ENCODE peak calls at places on chromosomes 16 and 17, in ten cellular contexts. One of them, this sample, is unnamed.

GRCh38 chr16:1007284-1007850 is 25.8 kb downstream of the SOX8 start:
- DNase-seq in psoas muscle: no peak
- DNase-seq in IMR-90: no peak
- DNase-seq in NT2/D1: no peak
- DNase-seq in adrenal gland: no peak
- DNase-seq in left ventricle myocardium inferior: no peak
- DNase-seq in cardiac muscle cell: no peak
- DNase-seq in right lobe of liver: no peak
- DNase-seq in PC-9: peak; percentile 90
- DNase-seq in lung: no peak
- DNase-seq in this sample: no peak

GRCh38 chr16:71648921-71649320 is 22.9 kb downstream of the MARVELD3 start:
- DNase-seq in psoas muscle: no peak
- DNase-seq in left ventricle myocardium inferior: no peak
- DNase-seq in lung: no peak
- DNase-seq in PC-9: no peak
- DNase-seq in adrenal gland: no peak
- DNase-seq in IMR-90: no peak
- DNase-seq in right lobe of liver: no peak
- DNase-seq in cardiac muscle cell: no peak
- DNase-seq in NT2/D1: no peak
- DNase-seq in this sample: no peak

GRCh38 chr17:80964859-80965580 is 26.6 kb upstream of the CHMP6 start:
- DNase-seq in IMR-90: no peak
- DNase-seq in right lobe of liver: no peak
- DNase-seq in psoas muscle: no peak
- DNase-seq in cardiac muscle cell: no peak
- DNase-seq in PC-9: no peak
- DNase-seq in lung: no peak
- DNase-seq in left ventricle myocardium inferior: no peak
- DNase-seq in NT2/D1: no peak
- DNase-seq in adrenal gland: no peak
- DNase-seq in this sample: no peak

GRCh38 chr17:42182927-42183734 is 2.1 kb downstream of the HCRT start:
- DNase-seq in NT2/D1: no peak
- DNase-seq in psoas muscle: no peak
- DNase-seq in PC-9: no peak
- DNase-seq in cardiac muscle cell: no peak
- DNase-seq in left ventricle myocardium inferior: no peak
- DNase-seq in right lobe of liver: no peak
- DNase-seq in lung: no peak
- DNase-seq in IMR-90: peak; percentile 60
- DNase-seq in adrenal gland: no peak
- DNase-seq in this sample: no peak

GRCh38 chr16:7431723-7432122 is 99.1 kb downstream of the RBFOX1 start:
- DNase-seq in adrenal gland: no peak
- DNase-seq in psoas muscle: no peak
- DNase-seq in NT2/D1: no peak
- DNase-seq in lung: no peak
- DNase-seq in right lobe of liver: no peak
- DNase-seq in IMR-90: no peak
- DNase-seq in left ventricle myocardium inferior: no peak
- DNase-seq in PC-9: no peak
- DNase-seq in cardiac muscle cell: no peak
- DNase-seq in this sample: no peak

GRCh38 chr17:35088647-35088910 is 25.1 kb upstream of the RFFL start:
- DNase-seq in IMR-90: no peak
- DNase-seq in lung: no peak
- DNase-seq in right lobe of liver: no peak
- DNase-seq in left ventricle myocardium inferior: no peak
- DNase-seq in adrenal gland: no peak
- DNase-seq in NT2/D1: no peak
- DNase-seq in psoas muscle: no peak
- DNase-seq in cardiac muscle cell: no peak
- DNase-seq in PC-9: no peak
- DNase-seq in this sample: no peak

GRCh38 chr17:19644493-19645210 is 3.9 kb upstream of the ALDH3A2 start:
- DNase-seq in left ventricle myocardium inferior: no peak
- DNase-seq in psoas muscle: no peak
- DNase-seq in IMR-90: no peak
- DNase-seq in adrenal gland: no peak
- DNase-seq in cardiac muscle cell: no peak
- DNase-seq in right lobe of liver: no peak
- DNase-seq in PC-9: no peak
- DNase-seq in NT2/D1: no peak
- DNase-seq in lung: no peak
- DNase-seq in this sample: no peak

GRCh38 chr16:64162613-64163375 is 959.1 kb downstream of the CDH11 start:
- DNase-seq in lung: no peak
- DNase-seq in psoas muscle: no peak
- DNase-seq in adrenal gland: no peak
- DNase-seq in IMR-90: no peak
- DNase-seq in right lobe of liver: no peak
- DNase-seq in NT2/D1: no peak
- DNase-seq in left ventricle myocardium inferior: no peak
- DNase-seq in cardiac muscle cell: no peak
- DNase-seq in PC-9: no peak
- DNase-seq in this sample: no peak

GRCh38 chr16:2516391-2517240 is 2.9 kb downstream of the ATP6V0C start:
- DNase-seq in NT2/D1: no peak
- DNase-seq in right lobe of liver: no peak
- DNase-seq in left ventricle myocardium inferior: no peak
- DNase-seq in adrenal gland: no peak
- DNase-seq in lung: peak; percentile 49
- DNase-seq in psoas muscle: peak; percentile 50
- DNase-seq in cardiac muscle cell: no peak
- DNase-seq in PC-9: no peak
- DNase-seq in IMR-90: peak; percentile 10
- DNase-seq in this sample: no peak

GRCh38 chr16:65961491-65962143 is 404.9 kb upstream of the CDH5 start:
- DNase-seq in NT2/D1: no peak
- DNase-seq in adrenal gland: no peak
- DNase-seq in right lobe of liver: no peak
- DNase-seq in lung: no peak
- DNase-seq in psoas muscle: no peak
- DNase-seq in IMR-90: peak; percentile 7
- DNase-seq in PC-9: no peak
- DNase-seq in left ventricle myocardium inferior: no peak
- DNase-seq in cardiac muscle cell: no peak
- DNase-seq in this sample: no peak

GRCh38 chr17:64055183-64056142 is 35.0 kb upstream of the ICAM2 start:
- DNase-seq in lung: no peak
- DNase-seq in adrenal gland: no peak
- DNase-seq in IMR-90: no peak
- DNase-seq in NT2/D1: no peak
- DNase-seq in psoas muscle: no peak
- DNase-seq in PC-9: no peak
- DNase-seq in cardiac muscle cell: no peak
- DNase-seq in right lobe of liver: no peak
- DNase-seq in left ventricle myocardium inferior: no peak
- DNase-seq in this sample: no peak

GRCh38 chr17:64048805-64049204 is 28.4 kb upstream of the ICAM2 start:
- DNase-seq in lung: no peak
- DNase-seq in left ventricle myocardium inferior: no peak
- DNase-seq in IMR-90: no peak
- DNase-seq in NT2/D1: no peak
- DNase-seq in psoas muscle: no peak
- DNase-seq in cardiac muscle cell: no peak
- DNase-seq in adrenal gland: no peak
- DNase-seq in PC-9: no peak
- DNase-seq in right lobe of liver: no peak
- DNase-seq in this sample: no peak

GRCh38 chr17:64053101-64053500 is 32.7 kb upstream of the ICAM2 start:
- DNase-seq in psoas muscle: no peak
- DNase-seq in cardiac muscle cell: no peak
- DNase-seq in right lobe of liver: no peak
- DNase-seq in NT2/D1: no peak
- DNase-seq in adrenal gland: no peak
- DNase-seq in IMR-90: no peak
- DNase-seq in PC-9: no peak
- DNase-seq in left ventricle myocardium inferior: no peak
- DNase-seq in lung: no peak
- DNase-seq in this sample: no peak

GRCh38 chr17:64054304-64054703 is 33.9 kb upstream of the ICAM2 start:
- DNase-seq in psoas muscle: no peak
- DNase-seq in adrenal gland: no peak
- DNase-seq in cardiac muscle cell: no peak
- DNase-seq in NT2/D1: no peak
- DNase-seq in lung: no peak
- DNase-seq in PC-9: no peak
- DNase-seq in right lobe of liver: no peak
- DNase-seq in left ventricle myocardium inferior: no peak
- DNase-seq in IMR-90: no peak
- DNase-seq in this sample: no peak

GRCh38 chr17:64051153-64051552 is 30.7 kb upstream of the ICAM2 start:
- DNase-seq in NT2/D1: no peak
- DNase-seq in cardiac muscle cell: no peak
- DNase-seq in lung: no peak
- DNase-seq in psoas muscle: no peak
- DNase-seq in adrenal gland: no peak
- DNase-seq in IMR-90: no peak
- DNase-seq in PC-9: no peak
- DNase-seq in left ventricle myocardium inferior: no peak
- DNase-seq in right lobe of liver: no peak
- DNase-seq in this sample: no peak
- H3K36me3 ChIP-seq in NT2/D1: peaks cover 54% of the 10 kb centered on the region
- H3K36me3 ChIP-seq in cardiac muscle cell: peaks cover 4% of the 10 kb centered on the region
- H3K36me3 ChIP-seq in lung: peaks cover 68% of the 10 kb centered on the region
- H3K36me3 ChIP-seq in psoas muscle: peaks cover 98% of the 10 kb centered on the region
- H3K36me3 ChIP-seq in adrenal gland: peaks cover 99% of the 10 kb centered on the region
- H3K36me3 ChIP-seq in IMR-90: peaks cover 45% of the 10 kb centered on the region
- H3K36me3 ChIP-seq in PC-9: peaks cover 42% of the 10 kb centered on the region
- H3K36me3 ChIP-seq in left ventricle myocardium inferior: peaks cover 94% of the 10 kb centered on the region
- H3K36me3 ChIP-seq in right lobe of liver: peaks cover 26% of the 10 kb centered on the region
- H3K36me3 ChIP-seq in this sample: peaks cover 84% of the 10 kb centered on the region

GRCh38 chr17:55926276-55926995 is 175.6 kb downstream of the PCTP start:
- DNase-seq in PC-9: no peak
- DNase-seq in lung: no peak
- DNase-seq in cardiac muscle cell: no peak
- DNase-seq in adrenal gland: no peak
- DNase-seq in NT2/D1: peak; percentile 30
- DNase-seq in psoas muscle: no peak
- DNase-seq in left ventricle myocardium inferior: no peak
- DNase-seq in right lobe of liver: no peak
- DNase-seq in IMR-90: no peak
- DNase-seq in this sample: no peak

GRCh38 chr17:55925440-55925839 is 174.6 kb downstream of the PCTP start:
- DNase-seq in cardiac muscle cell: no peak
- DNase-seq in adrenal gland: no peak
- DNase-seq in NT2/D1: no peak
- DNase-seq in right lobe of liver: no peak
- DNase-seq in left ventricle myocardium inferior: no peak
- DNase-seq in PC-9: no peak
- DNase-seq in IMR-90: no peak
- DNase-seq in psoas muscle: no peak
- DNase-seq in lung: no peak
- DNase-seq in this sample: no peak

GRCh38 chr17:55931448-55931847 is 180.6 kb downstream of the PCTP start:
- DNase-seq in right lobe of liver: no peak
- DNase-seq in psoas muscle: no peak
- DNase-seq in PC-9: no peak
- DNase-seq in cardiac muscle cell: no peak
- DNase-seq in NT2/D1: no peak
- DNase-seq in left ventricle myocardium inferior: no peak
- DNase-seq in lung: no peak
- DNase-seq in adrenal gland: no peak
- DNase-seq in IMR-90: no peak
- DNase-seq in this sample: no peak

GRCh38 chr17:55930291-55930809 is 179.5 kb downstream of the PCTP start:
- DNase-seq in lung: no peak
- DNase-seq in left ventricle myocardium inferior: no peak
- DNase-seq in IMR-90: no peak
- DNase-seq in NT2/D1: no peak
- DNase-seq in right lobe of liver: no peak
- DNase-seq in PC-9: no peak
- DNase-seq in psoas muscle: no peak
- DNase-seq in adrenal gland: no peak
- DNase-seq in cardiac muscle cell: no peak
- DNase-seq in this sample: no peak
- H3K36me3 ChIP-seq in lung: no peaks in the 10 kb centered on the region
- H3K36me3 ChIP-seq in left ventricle myocardium inferior: no peaks in the 10 kb centered on the region
- H3K36me3 ChIP-seq in IMR-90: no peaks in the 10 kb centered on the region
- H3K36me3 ChIP-seq in NT2/D1: no peaks in the 10 kb centered on the region
- H3K36me3 ChIP-seq in right lobe of liver: no peaks in the 10 kb centered on the region
- H3K36me3 ChIP-seq in PC-9: no peaks in the 10 kb centered on the region
- H3K36me3 ChIP-seq in psoas muscle: no peaks in the 10 kb centered on the region
- H3K36me3 ChIP-seq in adrenal gland: no peaks in the 10 kb centered on the region
- H3K36me3 ChIP-seq in cardiac muscle cell: no peaks in the 10 kb centered on the region
- H3K36me3 ChIP-seq in this sample: no peaks in the 10 kb centered on the region

DNA sequence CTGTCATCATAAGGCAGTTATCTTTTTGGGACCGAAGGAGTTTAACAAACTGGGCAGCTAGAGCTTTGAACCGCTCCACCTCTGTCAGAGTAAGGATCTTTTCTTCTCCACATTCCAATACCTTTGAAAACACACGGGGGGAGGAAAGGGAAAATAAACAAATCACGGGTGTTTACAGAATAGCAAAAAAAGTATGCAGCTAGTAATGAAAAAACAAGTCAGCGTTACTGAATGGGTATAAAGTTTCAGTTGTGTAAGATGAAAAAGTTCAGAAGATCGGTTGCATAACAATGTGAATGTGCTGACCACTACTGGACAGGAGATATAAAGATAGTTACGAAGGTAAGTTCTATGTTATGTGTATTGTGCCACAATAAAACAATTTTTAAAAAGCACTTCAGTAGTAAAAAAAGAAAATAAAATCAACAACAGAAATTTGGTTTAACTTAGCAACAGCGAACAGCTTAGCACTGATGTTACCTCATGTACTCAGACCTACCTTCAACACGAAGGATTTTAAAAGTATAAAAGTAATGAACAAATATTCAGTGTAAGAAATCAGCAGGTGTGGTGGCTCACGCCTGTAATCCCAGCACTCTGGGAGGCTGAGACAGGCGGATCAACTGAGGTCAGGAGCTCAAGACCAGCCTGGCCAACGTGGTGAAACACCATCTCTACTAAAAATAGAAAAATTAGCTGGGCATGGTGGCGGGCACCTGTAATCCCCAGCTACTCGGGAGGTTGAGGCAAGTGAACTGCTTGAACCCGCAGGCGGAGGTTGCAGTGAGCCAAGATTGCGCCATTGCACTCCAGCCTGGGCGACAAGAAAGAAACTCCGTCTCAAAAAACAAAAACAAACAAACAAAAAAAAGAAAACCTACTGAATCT is 34.3 kb downstream of the MARF1 start:
- DNase-seq in cardiac muscle cell: no peak
- DNase-seq in lung: no peak
- DNase-seq in PC-9: no peak
- DNase-seq in adrenal gland: no peak
- DNase-seq in left ventricle myocardium inferior: no peak
- DNase-seq in psoas muscle: no peak
- DNase-seq in right lobe of liver: no peak
- DNase-seq in IMR-90: peak; percentile 60
- DNase-seq in NT2/D1: no peak
- DNase-seq in this sample: no peak
- H3K36me3 ChIP-seq in cardiac muscle cell: peaks cover 54% of the 10 kb centered on the region
- H3K36me3 ChIP-seq in lung: peaks cover 45% of the 10 kb centered on the region
- H3K36me3 ChIP-seq in PC-9: peaks cover 64% of the 10 kb centered on the region
- H3K36me3 ChIP-seq in adrenal gland: peaks cover 73% of the 10 kb centered on the region
- H3K36me3 ChIP-seq in left ventricle myocardium inferior: peaks cover 91% of the 10 kb centered on the region
- H3K36me3 ChIP-seq in psoas muscle: peaks cover 88% of the 10 kb centered on the region
- H3K36me3 ChIP-seq in right lobe of liver: peaks cover 10% of the 10 kb centered on the region
- H3K36me3 ChIP-seq in IMR-90: peaks cover 56% of the 10 kb centered on the region
- H3K36me3 ChIP-seq in NT2/D1: peaks cover 63% of the 10 kb centered on the region
- H3K36me3 ChIP-seq in this sample: peaks cover 2% of the 10 kb centered on the region

GRCh38 chr16:55489119-55489955 is 10.3 kb downstream of the MMP2 start:
- DNase-seq in cardiac muscle cell: no peak
- DNase-seq in lung: no peak
- DNase-seq in PC-9: no peak
- DNase-seq in right lobe of liver: no peak
- DNase-seq in left ventricle myocardium inferior: no peak
- DNase-seq in adrenal gland: peak; percentile 24
- DNase-seq in psoas muscle: no peak
- DNase-seq in IMR-90: no peak
- DNase-seq in NT2/D1: no peak
- DNase-seq in this sample: no peak
- H3K36me3 ChIP-seq in cardiac muscle cell: no peaks in the 10 kb centered on the region
- H3K36me3 ChIP-seq in lung: peaks cover 3% of the 10 kb centered on the region
- H3K36me3 ChIP-seq in PC-9: no peaks in the 10 kb centered on the region
- H3K36me3 ChIP-seq in right lobe of liver: no peaks in the 10 kb centered on the region
- H3K36me3 ChIP-seq in left ventricle myocardium inferior: peaks cover 44% of the 10 kb centered on the region
- H3K36me3 ChIP-seq in adrenal gland: peaks cover 11% of the 10 kb centered on the region
- H3K36me3 ChIP-seq in psoas muscle: peaks cover 16% of the 10 kb centered on the region
- H3K36me3 ChIP-seq in IMR-90: peaks cover 84% of the 10 kb centered on the region
- H3K36me3 ChIP-seq in NT2/D1: peaks cover 97% of the 10 kb centered on the region
- H3K36me3 ChIP-seq in this sample: no peaks in the 10 kb centered on the region